ENCODE peak calls at places on chromosomes 2 and 18, in four cellular contexts. F is heart left ventricle, X is HCT116, Z is left lung. R is an unnamed sample.

GRCh38 chr2:40346535-40347354 is 105.1 kb downstream of the SLC8A1 start:
- ATAC-seq in F (peak), X (no peak), Z (no peak), R (peak)

GRCh38 chr2:232129483-232129882 is 168.0 kb downstream of the DIS3L2 start:
- ATAC-seq in F (peak), X (no peak), Z (no peak), R (no peak)

GRCh38 chr2:170965446-170966225 is 36.6 kb downstream of the GORASP2 start:
- ATAC-seq in F (no peak), X (no peak), Z (no peak), R (no peak)

GRCh38 chr2:30565860-30566358 is 118.9 kb downstream of the LCLAT1 start:
- ATAC-seq in F (peak), X (no peak), Z (peak), R (no peak)

GRCh38 chr2:225131898-225132297 is 89.6 kb upstream of the DOCK10 start:
- ATAC-seq in F (no peak), X (no peak), Z (no peak), R (no peak)

GRCh38 chr18:76994086-76994654 is 138.4 kb downstream of the MBP start:
- ATAC-seq in F (no peak), X (no peak), Z (no peak), R (no peak)

GRCh38 chr2:63865159-63865799 is 23.6 kb downstream of the UGP2 start:
- ATAC-seq in F (no peak), X (no peak), Z (no peak), R (peak)

GRCh38 chr2:130736487-130736886 is 7.6 kb downstream of the GPR148 start:
- ATAC-seq in F (peak), X (no peak), Z (no peak), R (no peak)

GRCh38 chr2:96874099-96874831 is 4.4 kb upstream of the SEMA4C start:
- ATAC-seq in F (no peak), X (no peak), Z (no peak), R (no peak)

GRCh38 chr18:62741118-62741566 is 25.8 kb downstream of the PHLPP1 start:
- ATAC-seq in F (peak), X (peak), Z (peak), R (peak)

GRCh38 chr2:9884436-9884835 is 41.2 kb downstream of the TAF1B start:
- ATAC-seq in F (no peak), X (no peak), Z (no peak), R (no peak)

GRCh38 chr2:29462293-29462692 is 347.1 kb downstream of the CLIP4 start:
- ATAC-seq in F (no peak), X (no peak), Z (no peak), R (no peak)

GRCh38 chr2:161124186-161124585 is 36.0 kb upstream of the TANK start:
- ATAC-seq in F (peak), X (no peak), Z (peak), R (no peak)

GRCh38 chr2:190199109-190199508 is 120.5 kb downstream of the HIBCH start:
- ATAC-seq in F (peak), X (no peak), Z (no peak), R (no peak)

GRCh38 chr2:26173596-26174482 is 951 bp downstream of the GAREM2 start:
- ATAC-seq in F (no peak), X (peak), Z (no peak), R (no peak)

DNA sequence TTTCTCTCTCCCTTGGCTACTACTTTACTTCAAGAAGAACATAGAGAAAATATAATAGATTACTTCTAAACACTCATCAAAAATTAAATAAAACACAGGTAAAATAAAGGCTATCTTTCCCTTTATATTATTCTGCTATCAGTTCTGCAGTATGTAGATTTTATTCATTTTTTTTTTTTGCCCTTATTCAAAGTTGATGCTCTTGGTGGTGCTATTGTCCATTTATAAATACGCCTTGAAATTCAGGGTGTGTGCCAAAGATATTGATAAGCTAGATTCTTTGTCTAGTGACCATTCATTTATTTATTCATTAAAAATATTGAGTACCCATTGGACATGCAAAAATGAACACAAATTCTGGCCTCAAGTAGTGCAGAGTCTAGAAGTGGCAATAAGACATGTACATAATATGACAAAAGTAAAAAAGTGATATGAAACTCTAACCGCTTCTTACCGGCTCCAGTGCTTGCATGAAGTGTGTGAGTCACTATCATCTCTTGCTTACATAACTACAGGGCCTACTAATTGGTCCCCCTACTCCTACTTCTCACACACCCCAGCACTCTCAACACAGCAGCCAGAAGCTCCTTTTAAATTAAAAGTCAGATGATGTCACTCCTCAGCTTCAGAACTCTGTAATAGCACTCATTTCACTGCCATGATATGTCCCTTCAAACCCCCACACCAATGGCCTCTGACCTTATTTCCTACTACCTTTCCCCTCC is 208.3 kb upstream of the FANCL start:
- ATAC-seq in F (no peak), X (no peak), Z (peak), R (no peak)
- TF ChIP-seq CTCF in F (no peak), X (peak), Z (no peak), R (no peak)

GRCh38 chr18:80170395-80171094 is 61.5 kb downstream of the ADNP2 start:
- ATAC-seq in F (no peak), X (no peak), Z (no peak), R (no peak)
- H3K4me3 ChIP-seq in F (no peak), X (no peak), Z (no peak), R (no peak)

GRCh38 chr2:7133521-7133920 is 216.3 kb downstream of the RNF144A start:
- ATAC-seq in F (no peak), X (peak), Z (no peak), R (no peak)
- TF ChIP-seq CTCF in F (no peak), X (peak), Z (no peak), R (no peak)

DNA sequence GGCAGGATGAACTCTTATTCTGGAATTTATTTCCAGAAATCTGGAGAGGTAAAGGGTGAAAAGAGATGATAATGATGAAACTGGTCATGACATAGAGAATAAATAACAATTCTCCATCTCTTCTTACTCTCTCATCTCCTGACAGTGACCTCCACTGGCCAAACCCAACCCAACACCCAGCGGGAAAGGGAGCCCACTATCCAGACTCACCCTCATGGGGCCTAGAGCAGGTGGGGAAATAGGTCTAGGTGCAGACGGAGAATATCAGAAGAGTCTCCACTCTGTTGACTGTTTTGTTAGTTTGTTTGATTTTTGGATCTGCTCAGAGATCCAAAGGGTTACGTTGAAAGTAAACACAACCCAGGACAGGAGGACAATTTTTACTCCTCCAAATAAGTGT is 263.2 kb upstream of the PARD3B start:
- ATAC-seq in F (no peak), X (no peak), Z (no peak), R (no peak)
- H3K4me3 ChIP-seq in F (no peak), X (no peak), Z (no peak), R (no peak)

DNA sequence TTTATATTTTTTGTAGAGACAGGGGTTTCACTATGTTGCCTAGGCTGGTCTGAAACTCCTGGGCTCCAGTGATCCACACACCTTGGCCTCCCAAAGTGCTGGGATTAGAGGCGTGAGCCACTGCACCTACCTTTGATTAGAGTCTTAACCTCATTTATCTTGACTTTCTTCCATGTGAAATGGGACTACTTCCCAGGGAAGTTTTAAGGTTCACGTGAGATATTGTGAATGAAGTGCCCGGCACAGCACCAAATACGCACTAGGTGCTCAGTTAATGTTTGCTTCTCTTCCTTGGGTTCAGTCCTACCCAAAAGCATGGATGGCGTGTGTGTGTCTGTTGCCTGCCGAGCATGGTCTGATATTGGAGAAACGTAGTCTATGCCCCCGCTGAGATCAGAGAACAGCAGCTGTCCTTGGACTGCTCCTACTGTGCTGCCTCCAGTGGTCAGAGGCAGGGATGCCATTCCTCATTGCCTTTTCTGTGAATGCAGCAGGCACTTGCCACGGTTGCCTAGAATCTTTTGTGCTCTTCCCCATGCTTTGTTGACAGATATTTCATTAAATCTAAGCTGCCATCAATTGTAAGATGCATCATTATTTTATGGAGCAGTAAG is 12.3 kb upstream of the TFCP2L1 start:
- ATAC-seq in F (peak), X (peak), Z (peak), R (no peak)
- TF ChIP-seq CTCF in F (peak), X (peak), Z (peak), R (no peak)

DNA sequence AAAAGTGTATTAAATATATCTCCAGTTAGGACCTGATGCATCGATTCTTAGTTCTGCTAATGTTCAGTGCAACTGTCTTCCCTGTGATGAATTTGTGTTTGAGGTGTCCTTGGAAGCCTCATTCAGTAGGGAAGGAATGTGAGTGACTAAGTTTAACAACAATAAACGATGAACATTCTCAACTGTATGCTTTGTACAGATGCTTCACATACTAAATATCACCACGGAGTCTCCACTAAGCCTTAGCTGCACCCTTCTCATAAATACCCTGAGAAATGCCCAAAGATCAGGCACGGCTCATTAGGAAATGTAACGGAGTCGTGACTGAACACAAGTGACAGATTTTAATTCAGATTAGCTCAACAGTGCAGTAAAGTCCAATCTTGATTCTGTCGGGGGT is 24.4 kb upstream of the AGFG1 start:
- ATAC-seq in F (no peak), X (no peak), Z (no peak), R (no peak)
- H3K4me3 ChIP-seq in F (no peak), X (no peak), Z (no peak), R (no peak)

DNA sequence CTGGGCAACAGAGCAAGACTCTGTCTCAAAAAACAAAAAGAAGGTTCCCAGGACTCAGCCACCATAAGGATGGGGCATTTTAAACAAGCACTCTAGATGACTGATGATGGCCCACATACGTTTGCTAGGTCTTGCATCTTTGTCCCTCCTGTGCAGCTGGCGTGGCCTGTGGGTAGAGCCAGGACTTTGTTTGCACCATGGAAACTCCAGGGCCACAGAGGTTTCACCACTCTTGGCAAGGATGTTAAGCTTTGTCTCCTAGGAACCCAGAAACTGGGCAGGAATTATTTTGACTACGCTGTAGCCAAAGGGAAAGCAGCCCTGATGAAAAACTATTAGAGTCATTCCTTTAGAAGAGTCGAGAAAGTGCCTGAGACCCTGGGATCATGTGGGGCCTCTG is 75.3 kb upstream of the STPG4 start:
- ATAC-seq in F (peak), X (no peak), Z (peak), R (peak)
- TF ChIP-seq CTCF in F (no peak), X (no peak), Z (no peak), R (no peak)

GRCh38 chr2:6943971-6944370 is 26.8 kb downstream of the RNF144A start:
- ATAC-seq in F (no peak), X (no peak), Z (no peak), R (no peak)
- H3K4me3 ChIP-seq in F (no peak), X (no peak), Z (no peak), R (no peak)

R was measured in gastroesophageal sphincter.